ENCODE peak calls at places on chromosomes 6 and 20, in four cellular contexts. M is foreskin fibroblast, H is GM06990, C is SK-N-SH. G is an unnamed sample.
A peak's percentile ranks its signal among the peaks of the same experiment; 100 is the strongest.

GRCh38 chr6:137117605-137118004 is 55.8 kb downstream of the IL22RA2 start:
- DNase-seq in M (no peak), H (no peak), C (no peak), G (no peak)

GRCh38 chr6:141401851-141402250 is 730.9 kb upstream of the GJE1 start:
- DNase-seq in M (no peak), H (no peak), C (no peak), G (no peak)

GRCh38 chr6:113182370-113183141 is 674.6 kb upstream of the MARCKS start:
- DNase-seq in M (peak; percentile 80), H (no peak), C (no peak), G (peak; percentile 54)

GRCh38 chr6:131651782-131652181 is 14.7 kb downstream of the ENPP3 start:
- DNase-seq in M (no peak), H (no peak), C (no peak), G (no peak)

GRCh38 chr6:150450918-150451317 is 82.1 kb downstream of the IYD start:
- DNase-seq in M (no peak), H (no peak), C (no peak), G (no peak)

GRCh38 chr6:1916334-1916985 is 306.7 kb downstream of the FOXC1 start:
- DNase-seq in M (peak; percentile 89), H (no peak), C (no peak), G (peak; percentile 54)

GRCh38 chr6:154373971-154374370 is 17.4 kb upstream of the IPCEF1 start:
- DNase-seq in M (no peak), H (no peak), C (no peak), G (no peak)

GRCh38 chr6:14791525-14791924 is 454.3 kb upstream of the JARID2 start:
- DNase-seq in M (peak; percentile 79), H (no peak), C (no peak), G (peak; percentile 39)

GRCh38 chr6:42029881-42030280 is 20.4 kb upstream of the TAF8 start:
- DNase-seq in M (no peak), H (no peak), C (no peak), G (no peak)

GRCh38 chr6:90890681-90891337 is 303.9 kb upstream of the MAP3K7 start:
- DNase-seq in M (no peak), H (no peak), C (no peak), G (no peak)

GRCh38 chr6:132227937-132228336 is 173.3 kb downstream of the MOXD1 start:
- DNase-seq in M (peak; percentile 43), H (no peak), C (no peak), G (no peak)

GRCh38 chr6:26268659-26269402 is 96.2 kb upstream of the BTN3A2 start:
- DNase-seq in M (peak; percentile 77), H (no peak), C (no peak), G (no peak)

GRCh38 chr6:108425428-108425827 is 130.6 kb downstream of the AFG1L start:
- DNase-seq in M (no peak), H (no peak), C (no peak), G (no peak)

GRCh38 chr6:144353871-144354314 is 68.8 kb downstream of the UTRN start:
- DNase-seq in M (no peak), H (peak; percentile 63), C (no peak), G (no peak)

GRCh38 chr20:47253860-47254259 is 102.6 kb downstream of the ZMYND8 start:
- DNase-seq in M (no peak), H (no peak), C (no peak), G (no peak)

GRCh38 chr20:14445310-14445709 is 107.9 kb upstream of the FLRT3 start:
- DNase-seq in M (peak; percentile 89), H (no peak), C (no peak), G (peak; percentile 68)

GRCh38 chr6:33191383-33192104 is 723 bp downstream of the COL11A2 start:
- DNase-seq in M (no peak), H (no peak), C (peak; percentile 48), G (no peak)

GRCh38 chr6:159107451-159108260 is 61.5 kb upstream of the FNDC1 start:
- DNase-seq in M (no peak), H (peak; percentile 58), C (no peak), G (no peak)

GRCh38 chr20:34415079-34415478 is 52.0 kb downstream of the ITCH start:
- DNase-seq in M (no peak), H (peak; percentile 69), C (no peak), G (no peak)

GRCh38 chr6:51678905-51679620 is 408.4 kb downstream of the PKHD1 start:
- DNase-seq in M (no peak), H (peak; percentile 18), C (peak; percentile 16), G (no peak)

GRCh38 chr6:166446146-166446545 is 63.4 kb upstream of the MPC1 start:
- DNase-seq in M (no peak), H (no peak), C (no peak), G (no peak)
- H3K4me3 ChIP-seq in M (no peak overlapping the region), H (no peak overlapping the region), C (no peak overlapping the region), G (no peak overlapping the region)

GRCh38 chr6:5854900-5855299 is 151.8 kb downstream of the NRN1 start:
- DNase-seq in M (no peak), H (no peak), C (no peak), G (no peak)

GRCh38 chr6:5855787-5856186 is 150.9 kb downstream of the NRN1 start:
- DNase-seq in M (no peak), H (no peak), C (peak; percentile 53), G (no peak)

GRCh38 chr6:5850848-5851255 is 155.9 kb downstream of the NRN1 start:
- DNase-seq in M (no peak), H (no peak), C (no peak), G (no peak)

GRCh38 chr6:5846889-5847288 is 159.8 kb downstream of the NRN1 start:
- DNase-seq in M (no peak), H (no peak), C (no peak), G (no peak)

GRCh38 chr6:5851261-5851757 is 155.4 kb downstream of the NRN1 start:
- DNase-seq in M (peak; percentile 42), H (peak; percentile 50), C (no peak), G (no peak)
- H3K4me3 ChIP-seq in M (peak overlapping the region; percentile 28), H (peak overlapping the region; percentile 61), C (no peak overlapping the region), G (peak overlapping the region; percentile 43)

GRCh38 chr6:21565431-21565830 is 28.1 kb upstream of the SOX4 start:
- DNase-seq in M (no peak), H (no peak), C (no peak), G (no peak)
- H3K4me3 ChIP-seq in M (no peak overlapping the region), H (no peak overlapping the region), C (no peak overlapping the region), G (no peak overlapping the region)

GRCh38 chr20:2693286-2693995 is 861 bp downstream of the EBF4 start:
- DNase-seq in M (peak; percentile 30), H (peak; percentile 25), C (peak; percentile 90), G (no peak)

GRCh38 chr20:2693996-2694471 is 1.5 kb downstream of the EBF4 start:
- DNase-seq in M (no peak), H (no peak), C (peak; percentile 73), G (no peak)

GRCh38 chr20:2695206-2695983 is 2.8 kb downstream of the EBF4 start:
- DNase-seq in M (no peak), H (no peak), C (no peak), G (no peak)

GRCh38 chr20:2692886-2693285 is 306 bp downstream of the EBF4 start:
- DNase-seq in M (no peak), H (no peak), C (no peak), G (no peak)

GRCh38 chr20:2694519-2694918 is 1.9 kb downstream of the EBF4 start:
- DNase-seq in M (no peak), H (no peak), C (no peak), G (no peak)
- H3K4me3 ChIP-seq in M (no peak overlapping the region), H (no peak overlapping the region), C (no peak overlapping the region), G (no peak overlapping the region)

GRCh38 chr20:41353530-41353929 is 12.9 kb downstream of the LPIN3 start:
- DNase-seq in M (no peak), H (no peak), C (no peak), G (no peak)
- H3K4me3 ChIP-seq in M (no peak overlapping the region), H (no peak overlapping the region), C (no peak overlapping the region), G (no peak overlapping the region)

GRCh38 chr20:61271273-61272221 is 19.5 kb downstream of the CDH4 start:
- DNase-seq in M (peak; percentile 36), H (no peak), C (no peak), G (no peak)
- H3K4me3 ChIP-seq in M (no peak overlapping the region), H (no peak overlapping the region), C (no peak overlapping the region), G (no peak overlapping the region)